ENCODE peak calls at places on chromosome X, in seven cellular contexts. A, I, N, E, X, B and U are unnamed samples.

GRCh38 chrX:69137371-69137881 is 27.8 kb downstream of the PJA1 start:
- DNase-seq in A (no peak), I (peak), N (peak), X (peak), E (no peak), B (no peak), U (no peak)

GRCh38 chrX:139081965-139082364 is 370.4 kb upstream of the FGF13 start:
- DNase-seq in B (no peak), A (no peak), X (no peak), I (no peak), N (no peak), E (no peak), U (no peak)

GRCh38 chrX:151098996-151099395 is 77.4 kb upstream of the GPR50 start:
- DNase-seq in I (no peak), B (no peak), A (no peak), X (no peak), E (no peak), N (no peak), U (no peak)

GRCh38 chrX:99549381-99549780 is 860.7 kb downstream of the PCDH19 start:
- DNase-seq in B (no peak), A (no peak), X (no peak), N (no peak), E (no peak), I (no peak), U (no peak)

GRCh38 chrX:49166914-49167739 is 4.6 kb downstream of the MAGIX start:
- DNase-seq in E (peak), B (peak), A (no peak), I (peak), X (peak), N (peak), U (no peak)

GRCh38 chrX:11321986-11322385 is 28.8 kb downstream of the AMELX start:
- DNase-seq in I (peak), N (peak), E (no peak), X (no peak), B (no peak), A (no peak), U (no peak)

GRCh38 chrX:118644378-118644777 is 83.0 kb upstream of the IL13RA1 start:
- DNase-seq in X (peak), I (peak), B (no peak), E (no peak), A (no peak), N (no peak), U (no peak)

GRCh38 chrX:80354966-80355465 is 65.2 kb upstream of the TENT5D start:
- DNase-seq in I (no peak), E (no peak), A (no peak), B (no peak), X (no peak), N (no peak), U (no peak)

GRCh38 chrX:1713296-1713695 is 98.4 kb downstream of the ASMT start:
- DNase-seq in X (no peak), A (no peak), B (no peak), N (no peak), E (no peak), I (no peak), U (no peak)

GRCh38 chrX:1717326-1717725 is 102.5 kb downstream of the ASMT start:
- DNase-seq in X (no peak), I (no peak), A (no peak), N (no peak), B (no peak), E (no peak), U (no peak)

GRCh38 chrX:1720826-1721225 is 106.0 kb downstream of the ASMT start:
- DNase-seq in B (no peak), E (no peak), X (peak), A (no peak), I (no peak), N (no peak), U (no peak)

GRCh38 chrX:1719270-1719669 is 104.4 kb downstream of the ASMT start:
- DNase-seq in B (no peak), E (no peak), I (no peak), X (no peak), N (no peak), A (no peak), U (no peak)
- TF ChIP-seq CTCF in B (no peak), E (no peak), I (no peak), X (no peak), N (no peak), A (no peak), U (no peak)

GRCh38 chrX:130001893-130002292 is 19.5 kb downstream of the BCORL1 start:
- DNase-seq in E (no peak), X (no peak), A (no peak), I (no peak), B (no peak), N (no peak), U (no peak)

GRCh38 chrX:129998006-129998405 is 15.6 kb downstream of the BCORL1 start:
- DNase-seq in B (no peak), I (no peak), N (no peak), E (no peak), A (no peak), X (no peak), U (no peak)

GRCh38 chrX:129992181-129992580 is 9.7 kb downstream of the BCORL1 start:
- DNase-seq in E (no peak), X (no peak), I (no peak), B (no peak), A (no peak), N (no peak), U (no peak)

GRCh38 chrX:129996120-129996519 is 13.7 kb downstream of the BCORL1 start:
- DNase-seq in N (no peak), X (peak), A (no peak), I (peak), B (no peak), E (no peak), U (peak)

DNA sequence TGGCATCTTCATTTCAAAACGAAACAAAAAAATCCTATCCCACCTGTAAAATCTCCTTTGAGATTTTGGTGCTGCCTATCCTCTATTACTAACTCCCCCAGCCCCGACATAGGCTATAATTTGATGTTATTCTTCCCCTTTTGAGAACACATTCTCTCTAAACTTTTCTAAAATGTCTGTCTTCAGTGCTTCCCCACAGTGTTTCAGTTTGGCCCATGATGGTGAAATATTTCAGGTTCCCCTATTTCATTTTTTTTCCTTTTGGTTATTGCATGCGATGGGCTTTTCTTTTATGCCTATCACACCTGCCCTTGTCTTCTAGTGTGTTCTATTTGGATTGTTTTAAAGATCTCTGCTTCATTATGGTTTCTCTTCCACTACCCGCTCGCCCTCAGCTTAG is 14.6 kb downstream of the BCORL1 start:
- DNase-seq in X (no peak), I (no peak), B (no peak), N (no peak), A (no peak), E (no peak), U (no peak)
- H3K4me3 ChIP-seq in X (no peak), I (no peak), B (no peak), N (no peak), A (no peak), E (no peak), U (no peak)

GRCh38 chrX:132677233-132677716 is 188.4 kb upstream of the MBNL3 start:
- DNase-seq in X (no peak), E (no peak), B (no peak), N (no peak), I (no peak), A (no peak), U (no peak)

GRCh38 chrX:132676102-132676501 is 187.3 kb upstream of the MBNL3 start:
- DNase-seq in X (no peak), B (no peak), A (no peak), N (no peak), E (no peak), I (no peak), U (no peak)

GRCh38 chrX:132671229-132671641 is 182.4 kb upstream of the MBNL3 start:
- DNase-seq in B (no peak), A (no peak), E (no peak), N (no peak), I (no peak), X (no peak), U (no peak)

DNA sequence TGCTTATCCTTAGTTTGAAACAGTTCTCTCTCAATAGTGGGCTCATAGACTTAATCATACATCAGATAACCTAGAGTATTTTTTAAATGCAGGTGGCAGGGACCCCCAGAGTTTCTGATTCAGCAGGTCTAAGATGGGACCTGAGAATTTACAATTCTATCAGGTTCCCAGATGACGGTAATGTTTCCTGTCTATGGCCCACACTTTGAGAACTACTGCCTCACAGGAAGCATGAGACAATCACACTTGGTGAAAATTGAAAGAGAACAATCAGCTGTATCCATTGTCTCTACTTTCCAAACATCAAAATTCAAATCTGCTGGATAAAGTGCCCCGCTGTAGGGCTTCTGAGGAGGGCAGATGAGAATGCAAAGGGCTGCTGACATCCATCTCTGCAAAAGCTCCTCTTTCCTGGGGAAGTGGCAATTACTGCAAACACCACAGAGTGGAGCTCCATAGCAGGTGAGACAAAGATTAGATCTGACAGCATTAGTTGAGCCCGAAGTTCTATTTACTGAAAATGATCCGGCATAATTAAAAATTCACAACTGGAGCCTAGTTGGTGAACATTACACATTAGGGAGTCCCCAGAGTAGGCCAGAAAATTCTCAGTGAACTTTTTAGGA is 187.8 kb upstream of the MBNL3 start:
- DNase-seq in A (no peak), E (no peak), X (no peak), B (no peak), N (no peak), I (no peak), U (no peak)
- TF ChIP-seq CTCF in A (no peak), E (no peak), X (no peak), B (no peak), N (no peak), I (no peak), U (no peak)

GRCh38 chrX:2370436-2370835 is 130.3 kb downstream of the DHRSX start:
- DNase-seq in A (no peak), B (no peak), X (no peak), N (no peak), I (no peak), E (no peak), U (no peak)
- H3K4me3 ChIP-seq in A (no peak), B (no peak), X (no peak), N (no peak), I (no peak), E (no peak), U (no peak)

GRCh38 chrX:110420771-110421498 is 62.3 kb downstream of the RTL9 start:
- DNase-seq in N (no peak), X (no peak), B (no peak), I (no peak), E (no peak), A (no peak), U (no peak)
- TF ChIP-seq CTCF in N (no peak), X (no peak), B (no peak), I (peak), E (no peak), A (no peak), U (peak)

GRCh38 chrX:64853424-64853823 is 122.8 kb downstream of the ZC4H2 start:
- DNase-seq in N (no peak), B (no peak), I (no peak), A (no peak), X (no peak), E (no peak), U (no peak)

GRCh38 chrX:64850371-64851082 is 125.7 kb downstream of the ZC4H2 start:
- DNase-seq in E (no peak), A (no peak), I (no peak), N (no peak), B (no peak), X (no peak), U (no peak)
- H3K4me3 ChIP-seq in E (no peak), A (no peak), I (no peak), N (no peak), B (no peak), X (no peak), U (no peak)